ENCODE peak calls at places on chromosomes 11 and 22, in six cellular contexts. Z is endothelial cell of umbilical vein, B is OCI-LY7, X is neural progenitor cell, N is mammary epithelial cell, A is fibroblast of lung. D is an unnamed sample.

GRCh38 chr11:94671553-94672366 is 96.4 kb upstream of the AMOTL1 start:
- DNase-seq in Z (no peak), B (no peak), X (no peak), N (peak; percentile 32), A (no peak), D (no peak)

GRCh38 chr11:20203836-20204235 is 43.6 kb upstream of the DBX1 start:
- DNase-seq in Z (no peak), B (no peak), X (no peak), N (no peak), A (no peak), D (no peak)

GRCh38 chr11:35474677-35475076 is 50.7 kb downstream of the PAMR1 start:
- DNase-seq in Z (no peak), B (no peak), X (no peak), N (no peak), A (no peak), D (no peak)

GRCh38 chr11:37450613-37451012 is 852.6 kb upstream of the RAG2 start:
- DNase-seq in Z (no peak), B (no peak), X (no peak), N (peak; percentile 68), A (peak; percentile 17), D (peak; percentile 3)

GRCh38 chr11:65781152-65781961 is 581 bp upstream of the AP5B1 start:
- DNase-seq in Z (peak; percentile 35), B (no peak), X (peak; percentile 84), N (no peak), A (no peak), D (no peak)

GRCh38 chr11:63417174-63417852 is 47.7 kb downstream of the SLC22A9 start:
- DNase-seq in Z (no peak), B (no peak), X (no peak), N (no peak), A (no peak), D (no peak)

GRCh38 chr11:130832571-130833432 is 83.5 kb downstream of the SNX19 start:
- DNase-seq in Z (no peak), B (no peak), X (no peak), N (no peak), A (peak; percentile 43), D (peak; percentile 47)

GRCh38 chr11:1654388-1655167 is 25.0 kb downstream of the KRTAP5-5 start:
- DNase-seq in Z (peak; percentile 47), B (no peak), X (no peak), N (no peak), A (no peak), D (no peak)

GRCh38 chr11:2428322-2428795 is 16.0 kb downstream of the TRPM5 start:
- DNase-seq in Z (peak; percentile 32), B (peak; percentile 73), X (peak; percentile 85), N (peak; percentile 19), A (peak; percentile 45), D (peak; percentile 7)

GRCh38 chr11:66881927-66882452 is 25.1 kb downstream of the LRFN4 start:
- DNase-seq in Z (no peak), B (no peak), X (no peak), N (no peak), A (no peak), D (no peak)

GRCh38 chr11:71491531-71492329 is 35.3 kb upstream of the KRTAP5-7 start:
- DNase-seq in Z (no peak), B (no peak), X (no peak), N (no peak), A (no peak), D (no peak)

GRCh38 chr11:78961186-78961782 is 386.6 kb upstream of the NARS2 start:
- DNase-seq in Z (peak; percentile 29), B (no peak), X (peak; percentile 68), N (peak; percentile 60), A (peak; percentile 54), D (peak; percentile 20)

GRCh38 chr22:17960695-17961442 is 63.5 kb downstream of the MICAL3 start:
- DNase-seq in Z (no peak), B (no peak), X (peak; percentile 53), N (no peak), A (no peak), D (no peak)

GRCh38 chr11:131356201-131356600 is 14.2 kb upstream of the NTM start:
- DNase-seq in Z (no peak), B (no peak), X (no peak), N (peak; percentile 2), A (peak; percentile 28), D (peak; percentile 81)

GRCh38 chr11:14519692-14520085 is 497 bp downstream of the PSMA1 start:
- DNase-seq in Z (no peak), B (peak; percentile 16), X (no peak), N (no peak), A (no peak), D (no peak)

GRCh38 chr22:32286290-32286840 is 31.2 kb upstream of the SLC5A4 start:
- DNase-seq in Z (no peak), B (no peak), X (no peak), N (peak; percentile 44), A (no peak), D (no peak)

GRCh38 chr22:44448271-44448780 is 49.7 kb downstream of the RTL6 start:
- DNase-seq in Z (no peak), B (no peak), X (no peak), N (peak; percentile 88), A (peak; percentile 90), D (peak; percentile 95)

GRCh38 chr11:31045335-31045734 is 324.2 kb downstream of the DCDC1 start:
- DNase-seq in Z (no peak), B (no peak), X (peak; percentile 37), N (no peak), A (peak; percentile 6), D (no peak)

GRCh38 chr22:20552913-20553401 is 45.5 kb downstream of the MED15 start:
- DNase-seq in Z (peak; percentile 91), B (no peak), X (no peak), N (no peak), A (peak; percentile 79), D (no peak)

GRCh38 chr11:93659841-93660240 is 1.6 kb upstream of the CEP295 start:
- DNase-seq in Z (no peak), B (no peak), X (no peak), N (no peak), A (no peak), D (peak; percentile 32)

GRCh38 chr11:64060861-64061444 is 25.2 kb downstream of the FLRT1 start:
- DNase-seq in Z (peak; percentile 48), B (peak; percentile 70), X (peak; percentile 92), N (no peak), A (peak; percentile 3), D (no peak)

GRCh38 chr22:37870273-37870672 is 21.1 kb downstream of the EIF3L start:
- DNase-seq in Z (no peak), B (no peak), X (no peak), N (no peak), A (no peak), D (peak; percentile 39)

GRCh38 chr11:114209904-114210303 is 86.3 kb upstream of the NNMT start:
- DNase-seq in Z (no peak), B (no peak), X (peak; percentile 31), N (no peak), A (no peak), D (no peak)

GRCh38 chr11:41175304-41175972 is 284.0 kb downstream of the LRRC4C start:
- DNase-seq in Z (no peak), B (no peak), X (peak; percentile 4), N (peak; percentile 8), A (no peak), D (no peak)

GRCh38 chr11:69511358-69512015 is 30.0 kb downstream of the LINC01488 start:
- DNase-seq in Z (no peak), B (no peak), X (no peak), N (no peak), A (peak; percentile 13), D (peak; percentile 43)

GRCh38 chr11:103359221-103359620 is 250.0 kb downstream of the DYNC2H1 start:
- DNase-seq in Z (no peak), B (no peak), X (no peak), N (no peak), A (no peak), D (peak; percentile 56)

GRCh38 chr11:28231475-28231874 is 123.3 kb downstream of the METTL15 start:
- DNase-seq in Z (no peak), B (no peak), X (no peak), N (no peak), A (peak; percentile 67), D (peak; percentile 56)

GRCh38 chr11:11217555-11218286 is 135.3 kb downstream of the CSNK2A3 start:
- DNase-seq in Z (no peak), B (no peak), X (no peak), N (no peak), A (no peak), D (no peak)

GRCh38 chr11:115198301-115198700 is 305.9 kb downstream of the CADM1 start:
- DNase-seq in Z (no peak), B (no peak), X (no peak), N (no peak), A (peak; percentile 41), D (no peak)

DNA sequence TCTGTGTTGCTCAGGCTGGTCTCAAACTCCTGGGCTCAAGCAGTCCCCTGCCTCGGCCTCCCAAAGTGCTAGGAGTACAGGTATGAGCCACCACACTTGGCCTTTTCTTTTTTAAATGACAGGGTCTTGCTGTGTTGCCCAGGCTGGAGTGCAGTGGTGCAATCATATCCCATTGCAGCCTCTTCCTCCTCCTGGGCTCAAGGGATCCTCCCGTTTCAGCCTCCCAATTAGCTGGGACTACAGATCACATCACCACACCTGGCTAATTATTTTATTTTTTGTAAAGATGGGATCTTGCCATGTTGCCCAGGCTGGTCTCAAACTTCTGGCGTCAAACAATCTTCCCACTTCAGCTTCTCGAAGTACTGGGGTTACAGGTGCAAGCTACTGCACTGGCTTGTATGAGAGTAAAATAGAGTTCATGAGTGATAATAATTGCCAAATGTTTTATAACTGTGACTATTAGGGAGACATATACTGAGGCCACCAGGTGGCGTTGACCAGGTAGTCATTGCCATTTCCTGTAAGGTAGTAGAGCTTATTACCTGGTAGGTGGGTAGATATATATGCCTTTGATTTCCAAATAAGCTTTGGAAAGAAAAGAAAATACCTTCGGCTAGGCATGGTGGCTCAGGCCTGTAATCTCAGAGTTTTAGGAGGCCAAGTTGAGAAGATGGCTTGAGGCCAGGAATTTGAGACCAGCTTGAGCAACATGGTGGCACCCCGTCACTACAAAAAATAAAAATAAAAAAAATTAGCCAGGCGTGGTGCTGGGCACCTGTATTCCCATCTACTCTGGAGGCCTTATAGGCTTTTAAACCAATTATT is 5.4 kb downstream of the FDX1 start:
- DNase-seq in Z (no peak), B (peak; percentile 47), X (no peak), N (peak; percentile 22), A (peak; percentile 8), D (no peak)
- H4K20me1 ChIP-seq in Z (peaks cover 3% of the 10 kb centered on the region), B (peaks cover 16% of the 10 kb centered on the region), X (peaks cover 23% of the 10 kb centered on the region), N (no peaks in the 10 kb centered on the region), A (no peaks in the 10 kb centered on the region), D (peaks cover 57% of the 10 kb centered on the region)

GRCh38 chr11:47534707-47535251 is 18.2 kb downstream of the CELF1 start:
- DNase-seq in Z (no peak), B (no peak), X (no peak), N (no peak), A (no peak), D (no peak)
- H3K4me3 ChIP-seq in Z (no peak overlapping the region), B (no peak overlapping the region), X (no peak overlapping the region), N (no peak overlapping the region), A (no peak overlapping the region), D (no peak overlapping the region)

DNA sequence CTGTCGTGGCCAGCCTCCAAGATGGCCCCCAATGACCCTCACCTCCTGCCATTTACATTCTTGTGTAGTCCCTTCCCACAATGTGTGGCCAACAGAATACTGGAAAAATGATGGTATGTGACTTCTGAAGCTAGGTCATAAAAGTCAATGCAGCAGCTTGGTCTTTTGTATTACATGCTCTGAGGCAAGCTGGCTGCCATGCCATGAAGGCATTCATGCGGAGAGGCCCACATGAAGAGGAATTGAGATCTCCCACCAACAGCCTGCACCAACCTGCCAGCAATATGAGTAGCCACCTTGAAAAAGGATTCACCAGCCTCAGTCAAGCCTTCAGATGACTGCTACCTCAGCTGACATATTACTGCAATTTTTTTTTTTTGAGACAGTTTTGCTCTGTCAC is 4.6 kb downstream of the MRTFA start:
- DNase-seq in Z (no peak), B (no peak), X (peak; percentile 50), N (no peak), A (no peak), D (no peak)
- H4K20me1 ChIP-seq in Z (peaks cover 3% of the 10 kb centered on the region), B (peaks cover 5% of the 10 kb centered on the region), X (peaks cover 77% of the 10 kb centered on the region), N (no peaks in the 10 kb centered on the region), A (no peaks in the 10 kb centered on the region), D (peaks cover 86% of the 10 kb centered on the region)

GRCh38 chr11:5597953-5598352 is 1.5 kb downstream of the TRIM6 start:
- DNase-seq in Z (no peak), B (no peak), X (peak; percentile 6), N (no peak), A (no peak), D (no peak)
- H3K4me3 ChIP-seq in Z (no peak overlapping the region), B (no peak overlapping the region), X (no peak overlapping the region), N (no peak overlapping the region), A (peak overlapping the region; percentile 63), D (peak overlapping the region; percentile 81)